ENCODE peak calls at places on chromosome 6, in nine cellular contexts. T, Z, H, N, S, M, B, D and W are unnamed samples.

GRCh38 chr6:73969982-73970960 is 274.3 kb downstream of the CD109 start:
- DNase-seq in T (peak), Z (peak), M (peak), S (peak), H (no peak), N (peak), B (no peak), D (peak), W (no peak)

GRCh38 chr6:5028921-5029320 is 25.1 kb upstream of the RPP40 start:
- DNase-seq in M (no peak), B (no peak), N (no peak), D (no peak), H (no peak), S (no peak), Z (no peak), T (no peak), W (no peak)

GRCh38 chr6:4565301-4566250 is 210.6 kb upstream of the CDYL start:
- DNase-seq in D (no peak), S (no peak), Z (no peak), H (no peak), N (no peak), B (no peak), M (no peak), T (no peak), W (no peak)

GRCh38 chr6:27161946-27162603 is 85.4 kb upstream of the PRSS16 start:
- DNase-seq in H (no peak), B (peak), M (peak), T (peak), S (no peak), D (peak), Z (peak), N (no peak), W (peak)

GRCh38 chr6:16547586-16547985 is 213.7 kb downstream of the ATXN1 start:
- DNase-seq in Z (peak), S (no peak), B (no peak), D (no peak), N (no peak), H (no peak), M (no peak), T (no peak), W (no peak)

GRCh38 chr6:139751179-139751578 is 376.7 kb upstream of the CITED2 start:
- DNase-seq in M (peak), T (peak), S (peak), B (no peak), H (no peak), D (no peak), Z (no peak), N (no peak), W (peak)

GRCh38 chr6:38676236-38676973 is 26.5 kb downstream of the GLO1 start:
- DNase-seq in Z (no peak), N (no peak), S (no peak), B (no peak), H (no peak), D (peak), M (no peak), T (no peak), W (no peak)

GRCh38 chr6:38720295-38720694 is 5.2 kb downstream of the DNAH8 start:
- DNase-seq in D (no peak), M (peak), Z (no peak), N (peak), T (no peak), H (no peak), S (no peak), B (no peak), W (no peak)

GRCh38 chr6:45533394-45533793 is 155.7 kb upstream of the SUPT3H start:
- DNase-seq in B (no peak), N (no peak), Z (no peak), T (no peak), H (no peak), S (no peak), D (no peak), M (peak), W (no peak)

GRCh38 chr6:21826031-21826430 is 232.5 kb downstream of the SOX4 start:
- DNase-seq in T (no peak), Z (no peak), H (no peak), M (peak), B (no peak), S (no peak), N (no peak), D (no peak), W (no peak)

GRCh38 chr6:135883045-135883444 is 31.5 kb downstream of the PDE7B start:
- DNase-seq in M (peak), H (no peak), N (peak), S (no peak), D (no peak), B (no peak), T (peak), Z (no peak), W (no peak)

GRCh38 chr6:3651698-3652229 is 99.7 kb downstream of the PXDC1 start:
- DNase-seq in N (no peak), T (no peak), M (no peak), Z (no peak), S (no peak), D (no peak), B (no peak), H (no peak), W (no peak)

GRCh38 chr6:30800876-30801275 is 56.5 kb upstream of the IER3 start:
- DNase-seq in Z (no peak), B (no peak), N (no peak), T (no peak), S (no peak), H (no peak), D (no peak), M (no peak), W (no peak)

GRCh38 chr6:89438248-89438647 is 5.3 kb downstream of the ANKRD6 start:
- DNase-seq in D (no peak), N (no peak), S (no peak), Z (peak), M (no peak), H (no peak), T (no peak), B (no peak), W (no peak)

GRCh38 chr6:5357486-5357885 is 96.2 kb downstream of the FARS2 start:
- DNase-seq in H (no peak), N (no peak), D (no peak), B (no peak), M (no peak), Z (no peak), T (no peak), S (no peak), W (no peak)

GRCh38 chr6:43149260-43149659 is 21.8 kb upstream of the SRF start:
- DNase-seq in T (no peak), S (no peak), B (no peak), D (no peak), N (peak), H (no peak), Z (no peak), M (peak), W (no peak)

GRCh38 chr6:45591306-45591705 is 213.6 kb upstream of the SUPT3H start:
- DNase-seq in M (peak), S (no peak), H (no peak), Z (no peak), N (no peak), B (no peak), D (no peak), T (peak), W (no peak)

GRCh38 chr6:55130806-55131324 is 43.5 kb upstream of the HCRTR2 start:
- DNase-seq in Z (no peak), B (no peak), T (no peak), S (no peak), N (peak), M (no peak), D (no peak), H (no peak), W (no peak)

GRCh38 chr6:134347916-134348805 is 30.2 kb upstream of the SGK1 start:
- DNase-seq in B (no peak), D (no peak), N (no peak), T (peak), H (no peak), S (peak), Z (no peak), M (peak), W (peak)

GRCh38 chr6:100453701-100454521 is 10.8 kb downstream of the SIM1 start:
- DNase-seq in T (no peak), D (no peak), Z (no peak), B (no peak), N (no peak), S (no peak), H (no peak), M (no peak), W (no peak)

GRCh38 chr6:132199343-132199742 is 201.9 kb downstream of the MOXD1 start:
- DNase-seq in S (peak), H (no peak), T (peak), Z (no peak), M (peak), B (no peak), D (no peak), N (no peak), W (no peak)

GRCh38 chr6:33995046-33995872 is 150.6 kb downstream of the GRM4 start:
- DNase-seq in B (no peak), H (no peak), T (no peak), D (no peak), S (no peak), N (no peak), M (no peak), Z (peak), W (no peak)

GRCh38 chr6:105068407-105068806 is 111.4 kb downstream of the POPDC3 start:
- DNase-seq in B (no peak), H (no peak), S (no peak), M (no peak), T (no peak), D (no peak), Z (no peak), N (no peak), W (no peak)

GRCh38 chr6:30612213-30612612 is 4.8 kb downstream of the PPP1R10 start:
- DNase-seq in T (peak), S (no peak), Z (peak), D (no peak), H (no peak), M (peak), N (no peak), B (no peak), W (no peak)

GRCh38 chr6:111975501-111975900 is 78.4 kb upstream of the CCN6 start:
- DNase-seq in Z (no peak), H (no peak), M (no peak), S (no peak), T (no peak), D (no peak), B (no peak), N (no peak), W (no peak)

GRCh38 chr6:27812078-27812804 is 100.0 kb downstream of the OR2B2 start:
- DNase-seq in T (no peak), N (no peak), S (no peak), D (peak), H (no peak), M (no peak), Z (no peak), B (no peak), W (no peak)

DNA sequence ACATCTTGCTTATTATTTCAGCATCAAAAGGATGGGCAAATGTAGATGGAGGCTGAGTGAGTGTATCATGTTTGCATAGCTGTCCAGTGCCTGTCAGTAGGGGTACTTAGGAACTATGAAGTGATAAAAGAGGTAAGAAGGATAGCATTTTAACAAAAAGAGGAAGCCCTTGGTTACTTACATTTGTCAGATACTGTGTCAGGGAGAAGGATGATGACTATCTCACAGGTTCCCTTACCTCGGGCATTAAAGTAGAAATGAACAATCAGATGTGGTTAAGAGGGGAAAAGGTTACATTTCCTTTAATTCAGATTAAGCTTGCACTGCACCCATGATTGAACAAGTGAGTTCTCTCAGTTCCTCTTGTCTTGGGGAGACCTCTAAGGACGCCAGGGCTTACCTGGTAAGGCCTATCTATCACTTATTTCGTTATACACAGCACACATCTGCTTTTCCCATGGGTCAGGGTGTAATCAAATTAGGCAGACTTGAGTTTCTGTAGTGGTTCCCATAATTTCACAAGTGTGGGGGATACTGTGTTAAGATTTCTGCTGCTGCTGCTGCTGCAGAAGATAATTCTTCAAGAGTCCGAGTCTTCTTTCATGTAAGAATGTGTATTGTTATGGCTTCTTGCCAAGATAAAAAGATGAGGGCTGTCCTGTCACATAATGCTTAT is 4.5 kb downstream of the FOXO3 start:
- DNase-seq in B (peak), M (no peak), N (no peak), T (no peak), Z (peak), S (no peak), D (peak), H (no peak), W (no peak)
- H3K4me3 ChIP-seq in B (no peak), M (no peak), N (no peak), T (peak), Z (peak), S (no peak), D (peak), H (peak), W (peak)

GRCh38 chr6:143034689-143035334 is 25.9 kb upstream of the AIG1 start:
- DNase-seq in Z (no peak), H (peak), M (no peak), S (no peak), B (no peak), N (no peak), D (peak), T (no peak), W (no peak)

GRCh38 chr6:143037470-143037869 is 23.2 kb upstream of the AIG1 start:
- DNase-seq in H (no peak), Z (peak), S (no peak), B (no peak), M (no peak), D (no peak), N (no peak), T (no peak), W (no peak)

GRCh38 chr6:143039548-143039947 is 21.1 kb upstream of the AIG1 start:
- DNase-seq in M (no peak), B (no peak), S (no peak), H (no peak), Z (no peak), D (no peak), T (no peak), N (no peak), W (no peak)

GRCh38 chr6:143040018-143040417 is 20.7 kb upstream of the AIG1 start:
- DNase-seq in H (no peak), Z (no peak), M (no peak), S (no peak), N (no peak), D (no peak), B (no peak), T (no peak), W (no peak)

DNA sequence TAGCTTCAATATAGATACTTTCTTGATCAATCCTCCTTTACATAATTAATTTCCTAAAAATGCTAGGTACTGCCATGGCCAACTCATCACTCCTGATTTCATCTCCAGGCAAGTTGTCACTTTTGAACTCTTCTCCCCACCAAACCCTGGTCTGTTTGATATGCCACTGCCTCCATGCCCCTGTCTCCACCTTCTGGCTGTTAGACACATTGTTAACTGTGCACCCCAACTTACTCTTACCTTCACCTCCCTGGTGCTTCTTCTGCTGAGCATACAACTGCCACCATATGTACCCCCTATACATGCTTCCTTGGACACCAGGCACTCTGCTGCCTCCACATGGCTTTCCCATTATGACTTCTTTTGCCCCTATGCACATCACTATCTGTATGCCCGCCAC is 21.8 kb upstream of the AIG1 start:
- DNase-seq in N (no peak), B (no peak), D (no peak), S (no peak), H (no peak), T (no peak), Z (no peak), M (no peak), W (no peak)
- TF ChIP-seq CTCF in N (no peak), B (no peak), D (no peak), S (no peak), H (no peak), T (no peak), Z (no peak), M (no peak), W (no peak)

GRCh38 chr6:138544521-138544920 is 45.2 kb upstream of the NHSL1 start:
- DNase-seq in B (no peak), D (no peak), M (peak), N (no peak), T (no peak), Z (no peak), S (no peak), H (no peak), W (no peak)
- H3K4me3 ChIP-seq in B (no peak), D (no peak), M (no peak), N (peak), T (no peak), Z (no peak), S (peak), H (peak), W (no peak)

DNA sequence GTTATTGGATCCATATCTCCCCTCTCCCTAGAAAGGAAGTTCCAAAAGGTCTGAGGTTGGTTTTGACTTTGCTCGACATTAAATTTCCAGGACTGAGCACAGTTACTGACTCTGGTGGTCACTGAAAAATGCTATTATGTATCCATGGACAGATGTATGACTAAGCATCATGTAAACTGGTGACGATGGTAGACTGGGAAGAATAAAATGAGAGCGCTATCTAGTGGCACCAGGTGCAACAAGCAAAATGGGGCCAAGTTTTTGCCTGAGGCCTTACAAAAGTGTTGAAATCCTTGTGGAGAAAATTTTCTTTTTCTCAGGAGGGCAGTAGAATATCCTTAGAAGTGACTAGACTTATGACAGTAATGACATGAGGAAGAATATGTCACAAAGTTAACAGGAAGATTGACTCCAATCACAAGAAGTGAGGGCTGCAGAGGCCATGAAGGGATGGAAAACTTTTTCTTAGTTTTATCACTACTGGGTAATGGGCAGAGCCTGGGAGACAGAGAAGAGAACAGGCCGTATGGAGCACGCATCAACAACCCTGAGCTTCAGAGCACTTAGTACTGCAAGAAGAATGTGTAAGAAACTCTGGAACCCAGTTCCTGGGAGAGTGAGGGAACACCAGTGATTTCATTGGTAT is 88.9 kb upstream of the ELOVL5 start:
- DNase-seq in N (peak), B (peak), T (peak), S (peak), D (peak), M (peak), Z (peak), H (no peak), W (no peak)
- TF ChIP-seq CTCF in N (peak), B (peak), T (peak), S (peak), D (peak), M (peak), Z (peak), H (peak), W (peak)

DNA sequence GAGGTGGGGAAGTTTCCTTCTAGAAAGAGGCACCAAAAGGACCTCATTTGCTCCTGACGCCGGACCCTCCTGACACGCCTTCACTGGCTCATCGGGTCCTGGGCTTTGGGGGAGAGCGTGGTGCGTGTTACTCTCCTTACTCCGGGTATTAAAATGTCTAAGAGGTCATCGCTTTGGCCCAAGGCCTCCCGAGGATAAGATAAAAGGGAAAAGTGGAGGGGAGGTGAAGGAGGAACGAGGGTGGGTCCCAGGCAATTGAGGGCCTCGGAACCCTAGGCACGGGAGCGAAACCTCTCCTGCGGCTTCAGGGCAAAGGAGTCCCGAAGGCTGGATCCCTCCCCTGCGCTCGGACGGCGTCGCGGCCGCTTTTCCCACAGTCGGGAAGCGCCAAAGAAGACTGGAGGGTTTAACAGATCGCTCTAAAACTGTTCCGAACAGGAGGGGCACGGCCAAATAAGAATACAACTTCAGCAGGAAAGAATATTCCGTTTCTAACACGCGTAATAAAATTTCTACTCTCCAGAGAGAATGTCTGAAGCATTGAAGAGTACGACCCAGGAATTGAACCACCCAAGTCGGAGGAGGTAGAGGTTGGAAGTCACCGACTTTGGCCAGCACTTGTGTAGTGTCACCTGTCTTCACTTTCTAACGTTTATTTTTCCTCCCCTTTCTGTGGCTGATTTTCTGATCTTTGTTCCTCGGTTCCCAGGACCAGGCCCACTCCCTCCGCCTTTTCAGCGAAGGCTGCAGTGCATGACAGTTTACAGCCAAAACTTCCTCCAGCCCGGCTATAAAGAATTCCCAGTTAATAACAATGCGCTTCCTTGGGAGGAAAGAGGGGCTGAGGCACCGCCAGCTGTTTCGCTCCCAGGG is 2.1 kb upstream of the TBXT start:
- DNase-seq in D (no peak), S (no peak), B (no peak), M (no peak), N (no peak), Z (no peak), H (no peak), T (no peak), W (no peak)
- H3K4me3 ChIP-seq in D (no peak), S (no peak), B (no peak), M (no peak), N (no peak), Z (no peak), H (no peak), T (no peak), W (no peak)

DNA sequence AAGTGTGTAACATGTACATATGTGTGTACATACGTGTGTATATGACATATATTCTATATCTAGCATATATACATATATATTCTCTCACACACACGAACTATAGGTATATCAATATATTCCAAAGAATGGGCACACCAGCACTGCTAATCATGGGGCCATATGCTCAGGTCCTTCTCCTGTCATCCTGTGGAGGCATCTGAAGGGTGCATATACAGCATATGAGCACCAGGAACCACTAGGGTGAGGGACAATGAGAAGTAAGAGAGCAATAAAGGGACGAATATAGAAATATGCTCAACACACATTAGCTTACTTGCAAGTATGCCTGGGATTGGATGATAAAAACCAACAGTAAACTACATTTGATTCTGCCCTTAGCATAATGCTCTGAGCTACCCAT is 271.9 kb upstream of the THEMIS start:
- DNase-seq in S (no peak), B (no peak), Z (no peak), T (no peak), M (no peak), N (no peak), D (no peak), H (no peak), W (no peak)
- TF ChIP-seq CTCF in S (no peak), B (no peak), Z (no peak), T (no peak), M (no peak), N (no peak), D (no peak), H (no peak), W (no peak)